ENCODE peak calls at places on chromosomes 1 and 21, in seven cellular contexts. N is Peyer's patch; Z is upper lobe of right lung; O is activated CD8-positive, alpha-beta memory T cell treated with anti-CD3 and anti-CD28 coated beads, Interleukin-2, amount 50 U/mL, for 48 hours; B is glutamatergic neuron; E is astrocyte of the spinal cord; R is COR-L47. H is an unnamed sample.

GRCh38 chr1:32331549-32331948 is 4.5 kb downstream of the MARCKSL1 start:
- DNase-seq in N (no peak), Z (peak; percentile 45), O (no peak), B (no peak), E (no peak), R (no peak), H (no peak)

GRCh38 chr1:54297596-54298283 is 97.8 kb downstream of the MRPL37 start:
- DNase-seq in N (no peak), Z (no peak), O (no peak), B (no peak), E (no peak), R (no peak), H (peak; percentile 63)

GRCh38 chr1:9731561-9731960 is 80.0 kb downstream of the PIK3CD start:
- DNase-seq in N (no peak), Z (no peak), O (no peak), B (no peak), E (no peak), R (no peak), H (no peak)

GRCh38 chr1:108057536-108057935 is 92.6 kb upstream of the VAV3 start:
- DNase-seq in N (peak; percentile 59), Z (no peak), O (no peak), B (peak; percentile 64), E (no peak), R (no peak), H (no peak)

GRCh38 chr1:66182551-66183178 is 351.3 kb upstream of the SGIP1 start:
- DNase-seq in N (no peak), Z (no peak), O (peak; percentile 58), B (no peak), E (peak; percentile 76), R (no peak), H (no peak)

GRCh38 chr1:116558140-116558549 is 12.7 kb downstream of the CD58 start:
- DNase-seq in N (no peak), Z (no peak), O (no peak), B (no peak), E (no peak), R (no peak), H (no peak)

GRCh38 chr1:213985181-213986019 is 2.4 kb upstream of the PROX1 start:
- DNase-seq in N (no peak), Z (no peak), O (no peak), B (peak; percentile 52), E (no peak), R (no peak), H (no peak)

GRCh38 chr21:33162436-33162921 is 67.3 kb upstream of the IFNAR2 start:
- DNase-seq in N (no peak), Z (no peak), O (no peak), B (no peak), E (no peak), R (no peak), H (no peak)

GRCh38 chr1:175842545-175842944 is 99.2 kb upstream of the TNR start:
- DNase-seq in N (no peak), Z (no peak), O (no peak), B (no peak), E (no peak), R (no peak), H (no peak)

GRCh38 chr1:28815533-28815932 is 3.6 kb downstream of the OPRD1 start:
- DNase-seq in N (no peak), Z (no peak), O (no peak), B (peak; percentile 33), E (no peak), R (no peak), H (no peak)

GRCh38 chr1:201946224-201946908 is at the start of gene LMOD1:
- DNase-seq in N (peak; percentile 84), Z (peak; percentile 85), O (no peak), B (peak; percentile 78), E (peak; percentile 86), R (peak; percentile 37), H (peak; percentile 65)

GRCh38 chr1:209860293-209860881 is 32.6 kb downstream of the UTP25 start:
- DNase-seq in N (peak; percentile 87), Z (peak; percentile 82), O (peak; percentile 85), B (peak; percentile 89), E (peak; percentile 89), R (peak; percentile 79), H (peak; percentile 62)

GRCh38 chr1:153572569-153573015 is 6.9 kb upstream of the S100A2 start:
- DNase-seq in N (peak; percentile 94), Z (peak; percentile 90), O (peak; percentile 77), B (no peak), E (peak; percentile 85), R (peak; percentile 77), H (peak; percentile 90)

GRCh38 chr1:204408074-204408507 is 3.5 kb downstream of the PPP1R15B start:
- DNase-seq in N (peak; percentile 82), Z (peak; percentile 76), O (no peak), B (no peak), E (peak; percentile 78), R (no peak), H (peak; percentile 28)

GRCh38 chr1:183093821-183094287 is 70.6 kb downstream of the LAMC1 start:
- DNase-seq in N (no peak), Z (no peak), O (no peak), B (no peak), E (no peak), R (no peak), H (no peak)

GRCh38 chr1:27306892-27307850 is 14.8 kb upstream of the TMEM222 start:
- DNase-seq in N (no peak), Z (peak; percentile 46), O (no peak), B (peak; percentile 59), E (no peak), R (no peak), H (no peak)

GRCh38 chr1:94072840-94073516 is 48.0 kb downstream of the ABCA4 start:
- DNase-seq in N (no peak), Z (no peak), O (no peak), B (no peak), E (no peak), R (no peak), H (no peak)

GRCh38 chr1:181661569-181661968 is 178.3 kb downstream of the CACNA1E start:
- DNase-seq in N (no peak), Z (no peak), O (no peak), B (no peak), E (no peak), R (peak; percentile 5), H (no peak)

GRCh38 chr1:229756666-229757065 is 130.6 kb downstream of the URB2 start:
- DNase-seq in N (no peak), Z (no peak), O (no peak), B (no peak), E (peak; percentile 75), R (no peak), H (no peak)

GRCh38 chr21:17834639-17835354 is 15.6 kb upstream of the C21orf91 start:
- DNase-seq in N (no peak), Z (no peak), O (no peak), B (no peak), E (no peak), R (no peak), H (no peak)

GRCh38 chr1:225710804-225711203 is 57.9 kb upstream of the ENAH start:
- DNase-seq in N (no peak), Z (no peak), O (no peak), B (no peak), E (peak; percentile 56), R (no peak), H (no peak)

GRCh38 chr1:44292641-44293040 is 62.4 kb downstream of the ERI3 start:
- DNase-seq in N (no peak), Z (no peak), O (no peak), B (no peak), E (no peak), R (no peak), H (no peak)

GRCh38 chr1:245858683-245859509 is 648.2 kb downstream of the SMYD3 start:
- DNase-seq in N (no peak), Z (no peak), O (no peak), B (no peak), E (no peak), R (peak; percentile 4), H (no peak)

GRCh38 chr1:104932030-104932915 is 1182.6 kb downstream of the AMY1C start:
- DNase-seq in N (no peak), Z (no peak), O (no peak), B (no peak), E (no peak), R (no peak), H (no peak)

GRCh38 chr1:8856689-8857412 is 21.6 kb downstream of the ENO1 start:
- DNase-seq in N (no peak), Z (no peak), O (peak; percentile 61), B (no peak), E (no peak), R (no peak), H (no peak)

GRCh38 chr21:34845521-34846213 is 176.9 kb downstream of the CLIC6 start:
- DNase-seq in N (no peak), Z (peak; percentile 72), O (peak; percentile 56), B (no peak), E (peak; percentile 95), R (no peak), H (no peak)

GRCh38 chr1:60622486-60622885 is 459.9 kb upstream of the NFIA start:
- DNase-seq in N (no peak), Z (no peak), O (no peak), B (no peak), E (no peak), R (no peak), H (no peak)

GRCh38 chr1:59549903-59550302 is 253.0 kb downstream of the FGGY start:
- DNase-seq in N (peak; percentile 57), Z (peak; percentile 69), O (no peak), B (no peak), E (no peak), R (no peak), H (no peak)

GRCh38 chr1:7257225-7257624 is 472.0 kb downstream of the CAMTA1 start:
- DNase-seq in N (no peak), Z (no peak), O (no peak), B (no peak), E (no peak), R (peak; percentile 71), H (no peak)

GRCh38 chr1:153774036-153774435 is 1.2 kb upstream of the SLC27A3 start:
- DNase-seq in N (no peak), Z (no peak), O (no peak), B (no peak), E (no peak), R (no peak), H (no peak)

GRCh38 chr21:25735221-25735894 is 586 bp downstream of the GABPA start:
- DNase-seq in N (peak; percentile 96), Z (peak; percentile 96), O (peak; percentile 90), B (peak; percentile 86), E (peak; percentile 94), R (peak; percentile 89), H (peak; percentile 89)

GRCh38 chr1:243505986-243506689 is 250.3 kb downstream of the SDCCAG8 start:
- DNase-seq in N (no peak), Z (no peak), O (no peak), B (no peak), E (no peak), R (no peak), H (no peak)

GRCh38 chr1:1199141-1199960 is 7.0 kb downstream of the TNFRSF18 start:
- DNase-seq in N (peak; percentile 44), Z (no peak), O (peak; percentile 55), B (no peak), E (no peak), R (no peak), H (no peak)

GRCh38 chr1:8671313-8671917 is 146.0 kb downstream of the RERE start:
- DNase-seq in N (peak; percentile 65), Z (no peak), O (no peak), B (no peak), E (peak; percentile 71), R (peak; percentile 55), H (no peak)

GRCh38 chr1:82600314-82600713 is 799.6 kb downstream of the ADGRL2 start:
- DNase-seq in N (no peak), Z (no peak), O (no peak), B (no peak), E (no peak), R (no peak), H (no peak)

GRCh38 chr1:223129229-223129851 is 13.7 kb downstream of the TLR5 start:
- DNase-seq in N (peak; percentile 86), Z (peak; percentile 88), O (peak; percentile 90), B (peak; percentile 79), E (peak; percentile 40), R (no peak), H (peak; percentile 40)

GRCh38 chr1:222167111-222167510 is 380.8 kb downstream of the HHIPL2 start:
- DNase-seq in N (no peak), Z (no peak), O (no peak), B (peak; percentile 43), E (peak; percentile 87), R (no peak), H (no peak)

GRCh38 chr1:17919525-17920439 is 164.6 kb downstream of the ACTL8 start:
- DNase-seq in N (no peak), Z (no peak), O (no peak), B (no peak), E (peak; percentile 55), R (no peak), H (peak; percentile 24)